ENCODE peak calls at places on chromosomes 6 and 20, in four cellular contexts. H is A549, T is pancreas, X is fibroblast of the aortic adventitia. E is an unnamed sample.

GRCh38 chr6:14510038-14510437 is 392.5 kb downstream of the CD83 start:
- DNase-seq in H (no peak), T (no peak), X (no peak), E (no peak)

GRCh38 chr20:13035399-13036173 is 26.8 kb downstream of the SPTLC3 start:
- DNase-seq in H (no peak), T (no peak), X (no peak), E (no peak)

GRCh38 chr6:95658896-95659295 is 81.6 kb downstream of the MANEA start:
- DNase-seq in H (no peak), T (no peak), X (no peak), E (no peak)

GRCh38 chr6:139839506-139840156 is 465.2 kb upstream of the CITED2 start:
- DNase-seq in H (no peak), T (no peak), X (peak; percentile 22), E (peak; percentile 57)

GRCh38 chr6:43093361-43094289 is 17.5 kb downstream of the PTK7 start:
- DNase-seq in H (no peak), T (no peak), X (peak; percentile 90), E (peak; percentile 72)

GRCh38 chr6:110398778-110399177 is 16.6 kb downstream of the DDO start:
- DNase-seq in H (no peak), T (no peak), X (no peak), E (peak; percentile 21)

GRCh38 chr6:30914854-30915590 is 984 bp downstream of the VARS2 start:
- DNase-seq in H (no peak), T (no peak), X (no peak), E (no peak)

GRCh38 chr20:44247131-44247571 is at the start of gene GDAP1L1:
- DNase-seq in H (no peak), T (no peak), X (no peak), E (no peak)

GRCh38 chr6:133248241-133249001 is 7.3 kb downstream of the EYA4 start:
- DNase-seq in H (peak; percentile 29), T (no peak), X (no peak), E (peak; percentile 31)

DNA sequence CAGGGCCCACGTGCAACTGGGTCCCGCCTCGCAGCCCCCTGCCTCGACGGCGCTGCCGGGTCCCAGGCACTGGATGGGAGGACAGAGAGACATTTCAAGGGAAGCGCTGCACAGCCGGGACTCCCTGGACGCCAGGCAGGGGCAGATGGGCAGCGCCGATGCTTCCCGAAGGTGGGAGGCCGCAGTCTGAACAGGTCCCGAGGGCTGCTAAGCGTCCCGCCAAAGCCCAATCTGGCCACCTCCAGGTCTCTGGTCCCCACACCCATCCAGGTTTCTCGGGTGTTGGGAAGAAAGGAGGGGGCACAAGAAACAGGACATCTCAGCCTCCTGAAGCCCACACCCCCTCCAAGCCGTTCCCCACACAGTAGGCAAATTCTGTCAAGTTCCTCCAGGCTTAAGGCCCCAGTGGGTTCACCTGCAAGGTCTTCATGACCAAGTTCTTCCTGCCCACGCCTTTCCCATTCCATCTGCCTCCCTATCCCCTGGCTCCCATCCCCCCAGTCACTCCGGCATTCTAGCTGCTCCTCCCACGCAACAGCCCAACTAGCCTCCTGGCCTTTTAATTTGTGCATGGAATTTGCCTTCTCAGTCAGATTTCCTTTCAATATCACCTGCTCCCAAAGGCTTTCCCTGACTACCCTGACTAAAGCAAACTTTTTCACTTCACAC is 5.4 kb upstream of the CPXM1 start:
- DNase-seq in H (no peak), T (no peak), X (no peak), E (peak; percentile 11)
- H3K4me3 ChIP-seq in H (no peak overlapping the region), T (no peak overlapping the region), X (no peak overlapping the region), E (no peak overlapping the region)

GRCh38 chr6:34912715-34913464 is 23.8 kb downstream of the ANKS1A start:
- DNase-seq in H (no peak), T (no peak), X (peak; percentile 56), E (peak; percentile 60)
- H3K4me3 ChIP-seq in H (no peak overlapping the region), T (no peak overlapping the region), X (no peak overlapping the region), E (no peak overlapping the region)

DNA sequence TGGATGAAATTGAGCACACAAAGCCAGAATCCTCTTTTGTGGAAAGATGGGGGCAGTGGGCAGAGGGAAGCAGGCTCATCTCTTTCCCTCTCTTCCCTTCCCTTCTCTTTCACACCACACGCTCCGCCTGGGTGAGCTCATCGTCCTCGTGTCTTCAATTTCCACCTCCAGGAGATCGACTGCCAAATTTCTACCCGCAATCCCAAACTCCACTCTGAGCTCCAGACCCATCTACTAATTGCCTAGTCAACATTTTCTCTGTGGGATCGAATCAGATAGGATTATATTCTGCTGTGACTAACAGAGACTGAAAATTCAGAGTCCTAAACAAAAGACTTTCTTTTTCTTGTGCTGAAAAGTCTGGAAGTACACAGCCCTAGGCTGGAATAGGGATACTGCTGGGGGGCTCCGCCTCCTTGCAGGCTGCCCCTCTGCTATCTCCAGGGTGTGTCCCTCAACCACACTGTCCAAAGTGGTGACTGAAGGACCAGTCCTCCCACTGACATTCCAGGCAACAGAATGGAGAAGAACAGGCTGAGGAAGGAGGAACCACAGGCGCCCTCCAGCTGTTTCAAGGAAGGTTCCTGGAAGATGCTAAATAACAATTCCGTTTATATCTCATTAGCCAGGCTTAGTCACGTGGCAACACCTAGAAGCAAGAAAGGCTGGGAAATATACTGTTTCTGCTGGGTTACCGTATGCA is 5.0 kb upstream of the HSPA12B start:
- DNase-seq in H (no peak), T (no peak), X (peak; percentile 81), E (peak; percentile 41)
- H3K4me3 ChIP-seq in H (no peak overlapping the region), T (no peak overlapping the region), X (peak overlapping the region; percentile 47), E (peak overlapping the region; percentile 18)

DNA sequence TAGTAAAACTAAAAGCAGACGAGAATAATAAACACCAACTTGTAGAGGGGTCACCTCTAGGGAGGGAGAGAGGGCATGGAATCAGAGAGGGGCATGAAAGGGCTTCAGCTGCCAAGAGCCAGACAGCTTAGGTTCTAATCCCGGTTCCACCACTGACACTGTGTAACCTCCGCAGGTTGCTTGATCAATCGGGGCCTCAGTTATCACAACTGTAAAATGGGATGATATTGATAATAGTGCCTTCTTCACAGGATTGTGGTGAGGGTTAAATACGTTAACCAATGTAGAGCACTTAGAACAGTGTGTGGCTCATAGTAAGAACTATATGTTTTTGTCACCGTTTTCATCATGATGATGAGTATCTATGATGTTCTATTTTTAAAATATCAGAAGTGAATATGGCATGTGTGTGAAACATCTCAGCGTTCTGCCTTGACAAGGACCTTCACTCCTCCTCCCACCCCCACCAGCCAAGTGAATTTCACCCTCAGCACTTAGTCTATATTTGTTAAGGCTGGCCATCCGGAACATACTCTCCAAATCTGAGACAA is 10.3 kb upstream of the MAPK13 start:
- DNase-seq in H (no peak), T (no peak), X (no peak), E (no peak)
- H3K4me3 ChIP-seq in H (no peak overlapping the region), T (no peak overlapping the region), X (no peak overlapping the region), E (no peak overlapping the region)

E was measured in fibroblast of pulmonary artery.